ENCODE peak calls at places on chromosome 17, in eight cellular contexts. H is fibroblast of lung; M is activated CD8-positive, alpha-beta memory T cell treated with anti-CD3 and anti-CD28 coated beads for 48 hours; N is kidney epithelial cell; O is AG04450; I is EL; B is mesenchymal stem cell; F is fibroblast of mammary gland. T is an unnamed sample.

GRCh38 chr17:78343099-78343432 is 16.8 kb downstream of the SOCS3 start:
- DNase-seq in B (peak; percentile 93), H (peak; percentile 94), F (peak; percentile 90), O (no peak), N (no peak), I (peak; percentile 89), M (no peak), T (peak; percentile 95)

GRCh38 chr17:40298726-40299125 is 10.3 kb upstream of the RARA start:
- DNase-seq in O (no peak), F (no peak), B (no peak), H (no peak), M (no peak), N (no peak), I (no peak), T (peak; percentile 86)

GRCh38 chr17:52148969-52149351 is 9.6 kb downstream of the CA10 start:
- DNase-seq in M (no peak), H (no peak), O (no peak), I (no peak), N (no peak), B (peak; percentile 5), F (no peak), T (no peak)

GRCh38 chr17:13601317-13601775 is 383 bp downstream of the HS3ST3A1 start:
- DNase-seq in O (no peak), M (peak; percentile 3), N (no peak), F (no peak), B (peak; percentile 52), H (peak; percentile 12), I (no peak), T (no peak)

GRCh38 chr17:83135692-83136091 is 56.3 kb downstream of the METRNL start:
- DNase-seq in B (no peak), I (no peak), O (no peak), M (no peak), N (no peak), H (no peak), F (no peak), T (no peak)

GRCh38 chr17:30382345-30382744 is 3.6 kb downstream of the CPD start:
- DNase-seq in N (no peak), F (no peak), H (no peak), I (no peak), M (no peak), O (no peak), B (no peak), T (no peak)

GRCh38 chr17:17783121-17783824 is 53.5 kb downstream of the SREBF1 start:
- DNase-seq in O (no peak), F (peak; percentile 18), M (no peak), N (no peak), B (peak; percentile 48), H (peak; percentile 21), I (peak; percentile 36), T (no peak)

GRCh38 chr17:50689251-50689650 is 18.5 kb downstream of the ANKRD40 start:
- DNase-seq in B (peak; percentile 82), I (peak; percentile 84), N (no peak), F (peak; percentile 91), O (no peak), M (no peak), H (peak; percentile 84), T (peak; percentile 61)

GRCh38 chr17:42118545-42118944 is 2.6 kb downstream of the KAT2A start:
- DNase-seq in M (no peak), F (peak; percentile 35), N (no peak), H (peak; percentile 17), O (no peak), B (peak; percentile 37), I (peak; percentile 36), T (no peak)

GRCh38 chr17:10318540-10318939 is 54.3 kb downstream of the MYH13 start:
- DNase-seq in I (no peak), M (no peak), O (no peak), F (no peak), B (no peak), N (no peak), H (no peak), T (no peak)

GRCh38 chr17:55441544-55441943 is 19.9 kb upstream of the MMD start:
- DNase-seq in N (no peak), O (no peak), H (no peak), I (no peak), F (no peak), B (no peak), M (no peak), T (no peak)

GRCh38 chr17:27555364-27555763 is 75.6 kb upstream of the LGALS9 start:
- DNase-seq in N (no peak), H (no peak), I (no peak), F (no peak), M (no peak), O (no peak), B (no peak), T (no peak)

GRCh38 chr17:35871415-35871814 is 2.7 kb upstream of the HEATR9 start:
- DNase-seq in B (no peak), N (no peak), H (no peak), O (no peak), F (no peak), I (no peak), M (no peak), T (no peak)

GRCh38 chr17:68627956-68628355 is 26.8 kb upstream of the FAM20A start:
- DNase-seq in M (no peak), O (no peak), I (no peak), N (no peak), B (no peak), H (no peak), F (no peak), T (no peak)

GRCh38 chr17:44071198-44071520 is 624 bp downstream of the G6PC3 start:
- DNase-seq in O (no peak), H (no peak), M (no peak), F (peak; percentile 88), I (peak; percentile 93), N (no peak), B (peak; percentile 96), T (peak; percentile 77)